ENCODE peak calls at places on chromosomes 16 and 17, in four cellular contexts. X is PC-9, H is tibial nerve, N is tibial artery. D is an unnamed sample.

GRCh38 chr16:84836234-84836647 is 16.5 kb downstream of the CRISPLD2 start:
- DNase-seq in X (no peak), H (peak; percentile 72), N (peak; percentile 97), D (no peak)

GRCh38 chr17:2911035-2911754 is 115.0 kb downstream of the RAP1GAP2 start:
- DNase-seq in X (no peak), H (no peak), N (no peak), D (no peak)

GRCh38 chr17:27918498-27918897 is 25.3 kb upstream of the LYRM9 start:
- DNase-seq in X (no peak), H (no peak), N (no peak), D (no peak)

GRCh38 chr17:29760279-29760721 is 137.6 kb upstream of the CORO6 start:
- DNase-seq in X (no peak), H (no peak), N (no peak), D (peak; percentile 38)

GRCh38 chr16:2983706-2984136 is 3.5 kb upstream of the PKMYT1 start:
- DNase-seq in X (peak; percentile 66), H (peak; percentile 79), N (peak; percentile 90), D (peak; percentile 60)

GRCh38 chr17:3732171-3732570 is 8.5 kb downstream of the HASPIN start:
- DNase-seq in X (no peak), H (no peak), N (no peak), D (no peak)

GRCh38 chr16:58843675-58844074 is 109.6 kb upstream of the GOT2 start:
- DNase-seq in X (no peak), H (no peak), N (no peak), D (no peak)

GRCh38 chr16:62253926-62254325 is 217.7 kb upstream of the CDH8 start:
- DNase-seq in X (no peak), H (no peak), N (no peak), D (no peak)

GRCh38 chr17:81489012-81489968 is 23.3 kb downstream of the ACTG1 start:
- DNase-seq in X (no peak), H (no peak), N (no peak), D (no peak)

GRCh38 chr17:40113961-40114272 is 7.9 kb upstream of the MSL1 start:
- DNase-seq in X (no peak), H (no peak), N (no peak), D (no peak)

GRCh38 chr16:2146739-2147138 is 1.7 kb upstream of the RAB26 start:
- DNase-seq in X (no peak), H (no peak), N (no peak), D (no peak)

GRCh38 chr17:75475851-75476250 is 19.4 kb downstream of the TMEM94 start:
- DNase-seq in X (no peak), H (no peak), N (no peak), D (no peak)
- H3K9me3 ChIP-seq in X (no peaks in the 10 kb centered on the region), H (no peaks in the 10 kb centered on the region), N (no peaks in the 10 kb centered on the region), D (no peaks in the 10 kb centered on the region)

GRCh38 chr16:11498683-11499082 is 88.0 kb downstream of the LITAF start:
- DNase-seq in X (no peak), H (no peak), N (no peak), D (no peak)

GRCh38 chr16:11497851-11498289 is 88.8 kb downstream of the LITAF start:
- DNase-seq in X (no peak), H (no peak), N (peak; percentile 83), D (no peak)

GRCh38 chr16:11499295-11500089 is 87.2 kb downstream of the LITAF start:
- DNase-seq in X (peak; percentile 49), H (no peak), N (no peak), D (no peak)

GRCh38 chr16:11495066-11495407 is 91.7 kb downstream of the LITAF start:
- DNase-seq in X (no peak), H (no peak), N (no peak), D (no peak)

DNA sequence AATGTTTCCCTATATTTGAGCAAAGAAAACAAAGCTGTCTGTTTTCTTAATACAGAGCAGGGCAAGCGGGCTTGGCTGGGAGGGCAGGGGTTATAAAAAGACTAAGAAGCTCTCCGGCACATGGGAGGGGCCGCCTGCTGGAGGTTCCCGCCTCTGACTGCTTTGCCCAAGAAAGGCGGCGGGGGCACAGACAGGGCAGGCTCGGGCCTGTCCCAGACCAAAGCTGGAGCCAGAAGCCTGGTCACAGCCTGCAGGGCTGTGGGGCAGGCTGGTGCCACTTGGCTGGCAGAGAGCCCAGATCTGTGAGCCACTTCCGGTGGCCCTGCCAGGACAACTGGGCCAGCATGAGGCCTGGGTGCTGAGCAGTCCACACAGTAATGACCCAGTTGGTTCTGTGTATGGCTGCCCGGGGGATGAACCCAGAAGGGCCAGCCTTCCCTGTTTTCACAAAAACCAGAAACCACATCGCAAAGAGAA is 89.4 kb downstream of the LITAF start:
- DNase-seq in X (peak; percentile 53), H (peak; percentile 79), N (peak; percentile 99), D (no peak)
- TF ChIP-seq CTCF in X (no peak), H (peak; percentile 47), N (peak; percentile 37), D (no peak)

GRCh38 chr17:31572341-31572740 is 180.9 kb downstream of the RAB11FIP4 start:
- DNase-seq in X (no peak), H (no peak), N (no peak), D (no peak)

GRCh38 chr17:31573861-31574260 is 182.4 kb downstream of the RAB11FIP4 start:
- DNase-seq in X (peak; percentile 76), H (no peak), N (no peak), D (no peak)

GRCh38 chr17:31571124-31571892 is 179.8 kb downstream of the RAB11FIP4 start:
- DNase-seq in X (peak; percentile 63), H (peak; percentile 88), N (peak; percentile 93), D (no peak)

GRCh38 chr17:31574458-31574857 is 183.0 kb downstream of the RAB11FIP4 start:
- DNase-seq in X (no peak), H (no peak), N (no peak), D (no peak)

GRCh38 chr17:31573047-31573446 is 181.6 kb downstream of the RAB11FIP4 start:
- DNase-seq in X (no peak), H (no peak), N (no peak), D (no peak)
- H3K27me3 ChIP-seq in X (no peaks in the 10 kb centered on the region), H (no peaks in the 10 kb centered on the region), N (no peaks in the 10 kb centered on the region), D (no peaks in the 10 kb centered on the region)

GRCh38 chr16:35751191-35751941 is 2292.0 kb downstream of the TP53TG3F start:
- DNase-seq in X (no peak), H (no peak), N (no peak), D (no peak)
- H3K9me3 ChIP-seq in X (no peaks in the 10 kb centered on the region), H (no peaks in the 10 kb centered on the region), N (no peaks in the 10 kb centered on the region), D (peaks cover 61% of the 10 kb centered on the region)

GRCh38 chr16:89798126-89798525 is 18.3 kb downstream of the FANCA start:
- DNase-seq in X (no peak), H (no peak), N (no peak), D (no peak)
- TF ChIP-seq CTCF in X (no peak), H (no peak), N (no peak), D (no peak)

GRCh38 chr17:79890706-79891105 is 51.5 kb upstream of the CBX4 start:
- DNase-seq in X (no peak), H (no peak), N (peak; percentile 48), D (no peak)

GRCh38 chr17:79888811-79889634 is 49.8 kb upstream of the CBX4 start:
- DNase-seq in X (no peak), H (no peak), N (peak; percentile 45), D (no peak)

GRCh38 chr17:79891113-79891730 is 52.0 kb upstream of the CBX4 start:
- DNase-seq in X (no peak), H (no peak), N (peak; percentile 45), D (no peak)

GRCh38 chr17:79888009-79888540 is 48.8 kb upstream of the CBX4 start:
- DNase-seq in X (no peak), H (no peak), N (peak; percentile 44), D (no peak)

GRCh38 chr17:79887451-79887991 is 48.3 kb upstream of the CBX4 start:
- DNase-seq in X (no peak), H (no peak), N (no peak), D (no peak)
- H3K27me3 ChIP-seq in X (no peaks in the 10 kb centered on the region), H (peaks cover 74% of the 10 kb centered on the region), N (no peaks in the 10 kb centered on the region), D (peaks cover 7% of the 10 kb centered on the region)

D was measured in CD4-positive, alpha-beta T cell.